ENCODE peak calls at places on chromosome 7, in four cellular contexts. U, X, P and A are unnamed samples.

GRCh38 chr7:2527505-2528464 is 8.2 kb downstream of the LFNG start:
- DNase-seq in U (peak), X (peak), P (no peak), A (peak)

GRCh38 chr7:55657654-55658053 is 85.4 kb upstream of the VOPP1 start:
- DNase-seq in U (no peak), X (peak), P (peak), A (no peak)

GRCh38 chr7:3916146-3916545 is 615.1 kb downstream of the SDK1 start:
- DNase-seq in U (no peak), X (no peak), P (no peak), A (peak)

GRCh38 chr7:116576350-116577319 is 51.8 kb downstream of the CAV1 start:
- DNase-seq in U (peak), X (peak), P (no peak), A (peak)

GRCh38 chr7:70797109-70797514 is 334.8 kb upstream of the GALNT17 start:
- DNase-seq in U (no peak), X (no peak), P (no peak), A (no peak)

GRCh38 chr7:78020131-78020873 is 221.7 kb downstream of the PHTF2 start:
- DNase-seq in U (peak), X (peak), P (peak), A (peak)

GRCh38 chr7:36765605-36766004 is 41.3 kb upstream of the AOAH start:
- DNase-seq in U (peak), X (peak), P (no peak), A (no peak)

GRCh38 chr7:41030673-41031072 is 672.2 kb downstream of the INHBA start:
- DNase-seq in U (no peak), X (no peak), P (no peak), A (peak)

GRCh38 chr7:159031750-159032149 is 112.9 kb downstream of the VIPR2 start:
- DNase-seq in U (no peak), X (no peak), P (no peak), A (no peak)

GRCh38 chr7:99953649-99954048 is 22.2 kb downstream of the AZGP1 start:
- DNase-seq in U (no peak), X (no peak), P (no peak), A (peak)

GRCh38 chr7:154744226-154744860 is 258.6 kb downstream of the PAXIP1 start:
- DNase-seq in U (peak), X (peak), P (no peak), A (no peak)

GRCh38 chr7:24718977-24719491 is 38.2 kb downstream of the GSDME start:
- DNase-seq in U (no peak), X (no peak), P (peak), A (no peak)

GRCh38 chr7:128166603-128167315 is 74.3 kb upstream of the LEP start:
- DNase-seq in U (no peak), X (no peak), P (no peak), A (no peak)

GRCh38 chr7:101950450-101951119 is 133.2 kb downstream of the CUX1 start:
- DNase-seq in U (peak), X (no peak), P (no peak), A (peak)

GRCh38 chr7:108630002-108630401 is 60.3 kb downstream of the DNAJB9 start:
- DNase-seq in U (no peak), X (no peak), P (no peak), A (peak)

GRCh38 chr7:47327306-47327697 is 254.6 kb downstream of the TNS3 start:
- DNase-seq in U (no peak), X (no peak), P (no peak), A (peak)

GRCh38 chr7:11224535-11224934 is 250.9 kb downstream of the PHF14 start:
- DNase-seq in U (no peak), X (no peak), P (no peak), A (no peak)
- TF ChIP-seq ELK1 in U (no peak), X (no peak), P (no peak), A (no peak)

DNA sequence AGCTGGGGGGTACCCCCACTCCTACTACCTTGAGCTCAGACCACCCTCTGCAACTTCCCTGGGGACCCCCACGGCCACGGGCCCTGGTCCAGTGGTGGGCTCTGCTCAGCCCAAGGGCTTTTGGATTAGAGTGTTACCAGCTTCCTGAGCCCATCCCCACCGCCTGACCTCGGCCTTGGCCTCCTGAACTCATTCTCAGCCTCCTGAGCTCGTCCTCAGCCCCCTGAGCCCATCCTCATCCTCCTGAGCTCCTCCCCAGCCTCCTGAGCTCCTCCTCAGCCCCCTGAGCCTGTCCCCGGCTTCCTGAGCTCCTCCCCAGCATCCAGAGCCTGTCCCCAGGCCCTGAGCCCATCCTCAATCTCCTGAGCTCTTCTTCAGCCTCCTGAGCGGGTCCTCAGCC is 106.3 kb upstream of the FAM20C start:
- DNase-seq in U (no peak), X (no peak), P (no peak), A (no peak)
- H3K4me3 ChIP-seq in U (no peak), X (no peak), P (no peak), A (no peak)

GRCh38 chr7:137445998-137446397 is 102.5 kb upstream of the PTN start:
- DNase-seq in U (no peak), X (no peak), P (no peak), A (no peak)
- TF ChIP-seq CTCF in U (no peak), X (no peak), P (no peak), A (no peak)

DNA sequence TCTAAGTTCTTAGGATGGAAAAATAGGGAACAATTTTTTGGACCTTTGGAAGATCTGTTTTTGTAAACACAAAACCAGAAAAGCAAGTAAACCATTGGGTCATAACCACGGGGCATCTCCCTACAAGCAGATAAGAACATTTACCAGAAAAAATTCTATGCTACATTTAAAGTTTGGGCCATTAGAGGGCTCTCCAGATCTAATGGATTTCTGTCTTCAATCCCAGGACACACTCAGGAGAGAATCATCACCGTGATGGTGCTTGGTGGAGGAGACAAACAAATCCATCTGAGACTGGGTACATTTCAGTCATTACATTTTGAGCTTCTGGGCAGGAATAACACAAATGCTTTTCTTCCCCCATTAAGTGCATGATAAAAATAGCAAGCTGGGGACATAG is 178.4 kb upstream of the TARP start:
- DNase-seq in U (peak), X (peak), P (no peak), A (peak)
- TF ChIP-seq ELK1 in U (no peak), X (no peak), P (no peak), A (no peak)

GRCh38 chr7:97734255-97734654 is 2.4 kb downstream of the TAC1 start:
- DNase-seq in U (no peak), X (no peak), P (no peak), A (no peak)

GRCh38 chr7:97733276-97734206 is 1.7 kb downstream of the TAC1 start:
- DNase-seq in U (no peak), X (no peak), P (no peak), A (no peak)

GRCh38 chr7:97732567-97733275 is 835 bp downstream of the TAC1 start:
- DNase-seq in U (no peak), X (no peak), P (no peak), A (no peak)

GRCh38 chr7:97735075-97735474 is 3.2 kb downstream of the TAC1 start:
- DNase-seq in U (no peak), X (no peak), P (no peak), A (no peak)

DNA sequence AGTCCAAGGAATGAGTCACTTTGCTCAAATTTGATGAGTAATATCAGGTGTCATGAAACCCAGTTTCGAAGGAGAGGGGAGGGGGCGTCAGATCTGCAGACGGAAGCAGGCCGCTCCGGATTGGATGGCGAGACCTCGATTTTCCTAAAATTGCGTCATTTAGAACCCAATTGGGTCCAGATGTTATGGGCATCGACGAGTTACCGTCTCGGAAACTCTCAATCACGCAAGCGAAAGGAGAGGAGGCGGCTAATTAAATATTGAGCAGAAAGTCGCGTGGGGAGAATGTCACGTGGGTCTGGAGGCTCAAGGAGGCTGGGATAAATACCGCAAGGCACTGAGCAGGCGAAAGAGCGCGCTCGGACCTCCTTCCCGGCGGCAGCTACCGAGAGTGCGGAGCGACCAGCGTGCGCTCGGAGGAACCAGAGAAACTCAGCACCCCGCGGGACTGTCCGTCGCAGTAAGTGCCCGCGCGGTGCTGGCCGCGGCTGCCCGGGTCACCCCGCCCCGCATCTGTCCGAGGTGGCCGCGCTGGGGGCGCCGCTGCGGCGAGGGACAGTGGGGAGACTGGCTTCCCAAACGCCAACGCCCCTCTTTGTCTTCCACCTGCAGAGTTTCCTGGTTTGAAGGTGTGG is at the start of gene TAC1:
- DNase-seq in U (no peak), X (no peak), P (no peak), A (no peak)
- H3K4me3 ChIP-seq in U (peak), X (no peak), P (no peak), A (no peak)

DNA sequence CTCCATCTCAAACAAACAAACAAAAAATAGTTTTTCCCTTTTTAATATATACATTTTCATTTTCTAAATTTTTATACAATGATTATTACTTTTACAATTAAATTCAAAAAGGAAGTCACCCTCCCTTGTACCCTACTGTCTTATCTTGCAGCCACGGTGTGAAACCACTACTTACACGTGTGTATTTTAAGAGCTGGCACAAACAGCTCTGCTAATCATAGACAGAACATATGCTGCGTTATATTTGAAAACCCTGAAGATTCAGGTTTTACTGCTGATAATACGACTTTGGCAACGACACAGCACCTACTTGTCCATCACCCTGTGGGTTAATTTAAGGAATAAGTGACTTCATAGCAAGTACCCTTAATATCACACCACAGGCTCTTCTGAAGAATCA is 991 bp downstream of the ANKRD61 start:
- DNase-seq in U (no peak), X (peak), P (no peak), A (no peak)
- TF ChIP-seq CTCF in U (no peak), X (no peak), P (no peak), A (no peak)